ENCODE peak calls at places on chromosomes 5 and 9, in eight cellular contexts. W is fibroblast of mammary gland, Q is PC-3, N is lower leg skin, V is foreskin keratinocyte, R is brain microvascular endothelial cell, M is AG09309, A is stomach. H is an unnamed sample.
A peak's percentile ranks its signal among the peaks of the same experiment; 100 is the strongest.

GRCh38 chr9:132579427-132579798 is 3.0 kb upstream of the BARHL1 start:
- DNase-seq in W (no peak), Q (no peak), N (no peak), V (no peak), R (no peak), M (no peak), A (no peak), H (no peak)

GRCh38 chr9:78654324-78654723 is 357.4 kb downstream of the PSAT1 start:
- DNase-seq in W (no peak), Q (peak; percentile 22), N (no peak), V (peak; percentile 32), R (no peak), M (no peak), A (no peak), H (no peak)

GRCh38 chr9:123437201-123437600 is 81.2 kb downstream of the CRB2 start:
- DNase-seq in W (no peak), Q (no peak), N (no peak), V (no peak), R (no peak), M (no peak), A (no peak), H (no peak)

GRCh38 chr9:4933177-4933576 is 51.9 kb upstream of the JAK2 start:
- DNase-seq in W (peak; percentile 66), Q (peak; percentile 96), N (peak; percentile 67), V (peak; percentile 95), R (no peak), M (no peak), A (no peak), H (no peak)

GRCh38 chr5:2524620-2525019 is 226.9 kb downstream of the IRX2 start:
- DNase-seq in W (no peak), Q (no peak), N (no peak), V (no peak), R (no peak), M (no peak), A (no peak), H (no peak)

GRCh38 chr5:68087866-68088265 is 127.7 kb upstream of the PIK3R1 start:
- DNase-seq in W (peak; percentile 58), Q (no peak), N (no peak), V (no peak), R (no peak), M (no peak), A (peak; percentile 48), H (peak; percentile 13)

GRCh38 chr5:22988937-22989336 is 135.8 kb upstream of the CDH12 start:
- DNase-seq in W (no peak), Q (no peak), N (no peak), V (no peak), R (no peak), M (no peak), A (no peak), H (no peak)

GRCh38 chr5:176732736-176733585 is 77.4 kb upstream of the UNC5A start:
- DNase-seq in W (no peak), Q (no peak), N (no peak), V (no peak), R (no peak), M (no peak), A (no peak), H (no peak)

GRCh38 chr9:34292552-34292951 is 36.5 kb downstream of the KIF24 start:
- DNase-seq in W (no peak), Q (no peak), N (no peak), V (no peak), R (no peak), M (no peak), A (no peak), H (no peak)

GRCh38 chr9:3863114-3863528 is 337.3 kb upstream of the RFX3 start:
- DNase-seq in W (peak; percentile 98), Q (peak; percentile 96), N (peak; percentile 27), V (peak; percentile 75), R (peak; percentile 83), M (peak; percentile 73), A (no peak), H (peak; percentile 73)

GRCh38 chr5:50922942-50923767 is 256.7 kb downstream of the PARP8 start:
- DNase-seq in W (no peak), Q (no peak), N (no peak), V (no peak), R (no peak), M (no peak), A (no peak), H (no peak)

GRCh38 chr9:17116400-17116837 is 18.4 kb upstream of the CNTLN start:
- DNase-seq in W (peak; percentile 66), Q (peak; percentile 60), N (no peak), V (peak; percentile 25), R (no peak), M (no peak), A (no peak), H (peak; percentile 50)

DNA sequence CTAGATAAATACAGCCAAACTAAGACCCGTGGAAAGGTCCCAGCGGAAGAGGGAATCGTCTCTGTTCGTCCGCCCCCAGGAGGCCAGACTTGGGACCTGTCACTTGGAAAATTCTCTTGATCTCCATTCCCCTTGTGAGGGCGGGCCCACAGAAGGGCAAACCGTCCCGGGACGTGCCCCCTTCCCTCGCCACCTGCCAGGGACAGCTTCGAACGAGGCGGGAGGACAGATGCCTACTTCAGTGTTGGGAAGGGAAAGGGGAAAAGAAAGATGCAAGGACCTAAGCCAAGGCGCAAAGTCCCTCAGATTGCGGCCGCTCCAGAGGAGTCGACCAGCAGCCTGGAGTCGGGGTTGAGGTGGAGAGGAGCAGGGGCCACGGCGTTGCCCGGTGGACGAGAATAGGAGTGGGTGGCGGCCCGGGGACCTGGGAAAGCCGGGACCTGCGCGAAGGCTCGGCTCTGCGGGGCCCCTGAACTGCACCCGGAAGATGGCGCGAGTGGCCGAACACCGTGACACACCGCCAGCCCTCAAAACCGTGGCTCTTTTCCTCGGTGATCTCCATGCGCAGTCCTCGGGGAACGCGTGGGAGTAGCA is 4.4 kb upstream of the EBF1 start:
- DNase-seq in W (peak; percentile 46), Q (peak; percentile 25), N (no peak), V (no peak), R (peak; percentile 53), M (no peak), A (no peak), H (no peak)
- TF ChIP-seq CTCF in W (peak; percentile 24), Q (peak; percentile 49), N (no peak), V (peak; percentile 51), R (peak; percentile 73), M (no peak), A (no peak), H (no peak)

DNA sequence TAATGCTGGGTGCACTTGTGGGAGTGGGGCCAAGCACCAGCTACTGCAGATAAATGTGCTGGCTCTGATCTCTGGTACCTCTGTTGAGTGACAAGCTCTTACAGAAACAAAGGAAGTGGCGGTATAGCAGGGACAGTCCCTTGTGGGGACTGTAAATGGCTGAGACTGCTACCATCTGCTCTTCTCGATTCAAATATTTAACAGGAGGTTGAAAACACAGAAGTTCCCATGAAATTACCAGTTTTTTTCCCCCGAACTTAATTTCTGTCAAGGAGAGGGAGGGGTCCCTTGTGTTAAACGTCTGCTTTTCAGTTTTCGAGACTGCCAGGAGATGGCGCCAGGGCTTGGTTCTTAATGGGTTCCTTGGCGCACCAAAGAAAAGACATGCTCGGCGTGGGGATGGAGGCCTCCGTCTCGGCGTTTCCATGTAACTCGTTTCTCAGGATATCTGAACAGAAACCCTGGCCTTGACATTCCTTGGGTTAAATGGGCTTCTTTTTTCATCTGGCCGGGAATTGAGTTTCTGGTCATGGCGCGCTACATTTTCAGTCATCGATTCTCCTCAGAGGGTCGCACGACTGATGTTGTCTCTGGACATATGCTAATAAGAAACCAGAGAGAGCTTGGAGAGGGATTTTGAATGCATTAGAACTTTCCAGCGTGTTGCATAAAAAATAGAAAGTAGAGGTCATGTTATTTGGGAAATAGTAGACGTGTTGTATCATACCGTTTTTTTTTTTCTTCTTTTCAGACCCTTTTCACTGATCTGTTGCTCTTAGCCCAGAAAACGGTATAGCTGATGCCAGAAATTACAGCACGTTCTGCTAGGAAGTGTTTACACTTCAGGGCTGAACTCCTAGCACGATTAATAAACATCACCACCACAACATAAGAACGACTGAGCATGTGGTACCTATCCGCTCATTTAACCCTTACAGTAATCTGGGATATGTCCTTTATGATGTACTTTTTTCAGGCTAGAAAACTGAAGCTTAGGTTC is 64.0 kb downstream of the CARTPT start:
- DNase-seq in W (peak; percentile 74), Q (peak; percentile 81), N (peak; percentile 82), V (peak; percentile 54), R (peak; percentile 81), M (no peak), A (peak; percentile 69), H (peak; percentile 75)
- TF ChIP-seq CTCF in W (peak; percentile 91), Q (peak; percentile 85), N (no peak), V (peak; percentile 84), R (peak; percentile 88), M (peak; percentile 86), A (peak; percentile 68), H (peak; percentile 66)

GRCh38 chr5:132591140-132591539 is 34.4 kb downstream of the RAD50 start:
- DNase-seq in W (peak; percentile 21), Q (peak; percentile 33), N (no peak), V (no peak), R (no peak), M (no peak), A (no peak), H (no peak)
- TF ChIP-seq CTCF in W (no peak), Q (peak; percentile 63), N (no peak), V (peak; percentile 24), R (peak; percentile 36), M (no peak), A (no peak), H (no peak)

GRCh38 chr5:141402553-141403328 is at the start of gene PCDHGA9:
- DNase-seq in W (peak; percentile 57), Q (no peak), N (no peak), V (no peak), R (peak; percentile 24), M (no peak), A (no peak), H (peak; percentile 43)
- TF ChIP-seq CTCF in W (peak; percentile 60), Q (no peak), N (no peak), V (peak; percentile 60), R (peak; percentile 62), M (peak; percentile 33), A (no peak), H (no peak)

DNA sequence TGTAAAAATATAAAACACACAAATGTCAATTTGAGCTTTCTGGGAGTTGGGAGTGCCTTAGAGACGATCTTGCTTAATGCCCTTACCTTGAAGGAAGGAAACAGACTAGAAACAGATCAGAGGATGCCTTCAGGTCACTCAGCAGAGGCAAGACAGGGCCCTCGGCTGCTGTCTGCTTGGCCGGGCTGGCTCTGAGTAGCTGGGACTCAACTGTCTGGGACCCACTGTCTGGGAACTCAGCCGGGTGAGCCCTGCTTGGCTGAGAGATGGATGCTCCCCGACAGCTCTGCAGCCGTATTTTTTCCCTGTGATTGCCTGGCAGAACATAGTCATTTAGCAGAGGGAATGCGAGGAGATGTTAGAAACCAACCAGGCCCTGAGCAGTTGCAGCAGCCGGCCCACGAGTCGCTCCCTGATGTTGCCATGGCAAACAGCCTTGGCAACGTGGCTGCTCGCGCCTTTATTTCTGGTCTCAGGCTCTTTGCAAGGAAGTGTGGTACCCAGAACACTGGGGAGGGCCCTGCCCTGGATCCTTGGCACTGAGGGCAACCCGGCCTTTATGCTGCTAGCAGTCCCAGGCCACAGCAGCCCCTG is 10.9 kb downstream of the PPARGC1B start:
- DNase-seq in W (no peak), Q (no peak), N (no peak), V (no peak), R (no peak), M (no peak), A (no peak), H (no peak)
- TF ChIP-seq CTCF in W (no peak), Q (no peak), N (no peak), V (no peak), R (no peak), M (no peak), A (no peak), H (no peak)